ENCODE peak calls at places on chromosomes 4 and X, in eight cellular contexts. E is CD8-positive, alpha-beta memory T cell; X is naive thymus-derived CD4-positive, alpha-beta T cell; Y is neural progenitor cell; M is RWPE2; A is fibroblast of lung; S is CD4-positive, CD25-positive, alpha-beta regulatory T cell; H is A673. Q is an unnamed sample.
A peak's percentile ranks its signal among the peaks of the same experiment; 100 is the strongest.

GRCh38 chr4:7132730-7133582 is 59.4 kb upstream of the SORCS2 start:
- DNase-seq in S (no peak), E (no peak), H (no peak), Y (no peak), X (no peak), M (no peak), A (peak; percentile 81), Q (no peak)

GRCh38 chrX:106862972-106863688 is 40.0 kb downstream of the RIPPLY1 start:
- DNase-seq in S (peak; percentile 25), H (peak; percentile 23), E (no peak), Y (peak; percentile 29), M (no peak), A (no peak), X (peak; percentile 7), Q (no peak)

GRCh38 chr4:174873931-174874330 is 44.2 kb upstream of the ADAM29 start:
- DNase-seq in X (no peak), Y (peak; percentile 41), M (no peak), E (no peak), H (peak; percentile 11), S (no peak), A (no peak), Q (no peak)

GRCh38 chrX:139077303-139078131 is 366.0 kb upstream of the FGF13 start:
- DNase-seq in S (no peak), X (no peak), A (peak; percentile 50), Y (no peak), H (peak; percentile 74), M (no peak), E (no peak), Q (no peak)

GRCh38 chr4:173516621-173517612 is 13.1 kb downstream of the HAND2 start:
- DNase-seq in Y (peak; percentile 81), X (no peak), H (no peak), E (no peak), A (no peak), M (no peak), S (no peak), Q (no peak)

GRCh38 chr4:150570862-150571261 is 11.1 kb upstream of the MAB21L2 start:
- DNase-seq in A (no peak), H (peak; percentile 26), S (no peak), Y (no peak), E (no peak), X (no peak), M (no peak), Q (no peak)

GRCh38 chr4:11312389-11312788 is 116.3 kb downstream of the HS3ST1 start:
- DNase-seq in S (no peak), A (peak; percentile 0), E (no peak), H (no peak), M (no peak), X (no peak), Y (no peak), Q (no peak)

GRCh38 chrX:23901065-23901464 is 6.7 kb downstream of the APOO start:
- DNase-seq in S (peak; percentile 30), A (peak; percentile 46), H (no peak), Y (no peak), X (no peak), E (no peak), M (peak; percentile 64), Q (no peak)

GRCh38 chrX:140725500-140725899 is 15.9 kb downstream of the LINC00632 start:
- DNase-seq in M (no peak), X (no peak), E (no peak), H (no peak), Y (no peak), S (no peak), A (no peak), Q (no peak)

GRCh38 chr4:130395871-130396270 is 1299.9 kb downstream of the C4orf33 start:
- DNase-seq in E (no peak), A (peak; percentile 86), Y (no peak), H (peak; percentile 58), M (no peak), S (no peak), X (no peak), Q (no peak)

GRCh38 chr4:4574792-4575191 is 32.9 kb upstream of the STX18 start:
- DNase-seq in H (peak; percentile 73), A (peak; percentile 86), Y (peak; percentile 28), S (peak; percentile 66), M (no peak), X (no peak), E (no peak), Q (peak; percentile 69)

GRCh38 chrX:153684447-153685178 is 3.1 kb upstream of the SLC6A8 start:
- DNase-seq in Y (peak; percentile 94), H (no peak), S (no peak), E (no peak), X (no peak), M (no peak), A (no peak), Q (peak; percentile 37)

GRCh38 chrX:53073115-53073581 is 9.0 kb upstream of the TSPYL2 start:
- DNase-seq in S (no peak), H (no peak), X (no peak), M (no peak), A (no peak), E (no peak), Y (peak; percentile 47), Q (no peak)

GRCh38 chrX:153641575-153642312 is 5.3 kb upstream of the DUSP9 start:
- DNase-seq in A (no peak), E (no peak), X (no peak), M (peak; percentile 20), Y (peak; percentile 48), H (peak; percentile 28), S (no peak), Q (no peak)

GRCh38 chr4:148447672-148448071 is 5.5 kb upstream of the NR3C2 start:
- DNase-seq in M (no peak), X (peak; percentile 56), H (peak; percentile 64), Y (peak; percentile 10), S (peak; percentile 16), A (no peak), E (no peak), Q (no peak)

GRCh38 chrX:40780123-40780522 is 44.8 kb upstream of the MED14 start:
- DNase-seq in H (no peak), X (no peak), S (no peak), E (no peak), Y (no peak), A (no peak), M (no peak), Q (no peak)

GRCh38 chr4:151957163-151957562 is 196.4 kb upstream of the GATB start:
- DNase-seq in X (no peak), E (no peak), H (no peak), M (no peak), Y (peak; percentile 88), A (no peak), S (no peak), Q (no peak)

GRCh38 chr4:139331185-139331584 is 28.9 kb upstream of the NDUFC1 start:
- DNase-seq in A (no peak), H (no peak), M (no peak), Y (no peak), S (no peak), E (no peak), X (no peak), Q (no peak)

GRCh38 chrX:21384178-21384577 is 10.0 kb downstream of the CNKSR2 start:
- DNase-seq in X (no peak), Y (no peak), S (no peak), E (no peak), M (no peak), A (no peak), H (no peak), Q (no peak)

GRCh38 chrX:120000490-120001246 is 57.1 kb upstream of the NKAP start:
- DNase-seq in S (no peak), M (no peak), X (no peak), Y (peak; percentile 38), E (no peak), A (no peak), H (no peak), Q (no peak)

GRCh38 chr4:28481565-28481964 is 1620.9 kb downstream of the STIM2 start:
- DNase-seq in X (no peak), A (no peak), Y (no peak), E (no peak), S (no peak), M (no peak), H (no peak), Q (no peak)

GRCh38 chr4:182502074-182502473 is 258.9 kb downstream of the TENM3 start:
- DNase-seq in S (no peak), H (no peak), E (no peak), Y (peak; percentile 55), A (no peak), X (no peak), M (no peak), Q (no peak)
- H3K4me1 ChIP-seq in S (no peaks in the 10 kb centered on the region), H (no peaks in the 10 kb centered on the region), E (no peaks in the 10 kb centered on the region), Y (peaks cover 49% of the 10 kb centered on the region), A (no peaks in the 10 kb centered on the region), X (no peaks in the 10 kb centered on the region), M (no peaks in the 10 kb centered on the region), Q (no peaks in the 10 kb centered on the region)

GRCh38 chr4:2818351-2818939 is 25.2 kb upstream of the ADD1 start:
- DNase-seq in S (no peak), E (no peak), H (peak; percentile 20), Y (peak; percentile 60), A (no peak), M (no peak), X (no peak), Q (no peak)
- H3K36me3 ChIP-seq in S (peaks cover 12% of the 10 kb centered on the region), E (peaks cover 13% of the 10 kb centered on the region), H (peaks cover 11% of the 10 kb centered on the region), Y (no peaks in the 10 kb centered on the region), A (no peaks in the 10 kb centered on the region), M (peaks cover 29% of the 10 kb centered on the region), X (peaks cover 3% of the 10 kb centered on the region), Q (peaks cover 28% of the 10 kb centered on the region)

GRCh38 chr4:176781739-176782100 is 11.0 kb downstream of the VEGFC start:
- DNase-seq in H (no peak), A (no peak), Y (peak; percentile 33), E (no peak), S (no peak), M (no peak), X (no peak), Q (no peak)
- H3K4me1 ChIP-seq in H (no peaks in the 10 kb centered on the region), A (peaks cover 15% of the 10 kb centered on the region), Y (peaks cover 13% of the 10 kb centered on the region), E (no peaks in the 10 kb centered on the region), S (no peaks in the 10 kb centered on the region), M (peaks cover 85% of the 10 kb centered on the region), X (no peaks in the 10 kb centered on the region), Q (no peaks in the 10 kb centered on the region)

GRCh38 chr4:77167866-77168265 is 10.9 kb downstream of the CCNG2 start:
- DNase-seq in A (no peak), S (no peak), Y (no peak), M (no peak), E (no peak), H (no peak), X (no peak), Q (no peak)

GRCh38 chr4:77158487-77158861 is 1.5 kb downstream of the CCNG2 start:
- DNase-seq in X (peak; percentile 28), E (no peak), S (peak; percentile 24), M (no peak), H (no peak), Y (no peak), A (no peak), Q (no peak)

GRCh38 chr4:77167173-77167572 is 10.2 kb downstream of the CCNG2 start:
- DNase-seq in A (no peak), X (no peak), H (no peak), E (no peak), Y (no peak), M (no peak), S (no peak), Q (no peak)

GRCh38 chr4:77159798-77160197 is 2.8 kb downstream of the CCNG2 start:
- DNase-seq in Y (no peak), A (no peak), M (no peak), S (no peak), H (no peak), E (no peak), X (no peak), Q (no peak)

DNA sequence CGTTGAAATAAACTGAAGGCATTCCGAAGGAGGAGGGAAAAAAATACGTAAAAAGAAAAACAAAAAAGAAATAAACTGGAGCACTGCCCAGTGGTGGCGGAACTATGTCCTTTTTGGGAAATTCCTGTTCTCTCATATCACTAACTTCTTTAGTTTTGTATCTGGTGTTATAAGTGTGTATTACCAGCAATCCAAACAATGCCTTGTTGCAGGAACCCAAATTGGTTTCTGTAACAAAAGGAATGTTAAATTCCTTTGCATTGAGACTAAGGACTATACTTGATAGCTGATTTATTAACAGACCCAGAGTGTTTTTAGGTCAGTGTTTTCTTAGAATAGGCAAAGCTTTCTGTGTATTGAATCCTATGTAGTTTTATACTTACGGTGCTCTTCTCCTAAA is 6.6 kb downstream of the CCNG2 start:
- DNase-seq in Y (no peak), M (no peak), H (no peak), S (no peak), A (no peak), X (no peak), E (no peak), Q (no peak)
- H3K36me3 ChIP-seq in Y (peaks cover 84% of the 10 kb centered on the region), M (peaks cover 100% of the 10 kb centered on the region), H (peaks cover 29% of the 10 kb centered on the region), S (peaks cover 90% of the 10 kb centered on the region), A (peaks cover 4% of the 10 kb centered on the region), X (no peaks in the 10 kb centered on the region), E (peaks cover 5% of the 10 kb centered on the region), Q (peaks cover 95% of the 10 kb centered on the region)